ENCODE peak calls at places on chromosomes 13 and 19, in five cellular contexts. One of them, this sample, is unnamed.

GRCh38 chr13:49357694-49358093 is 86.2 kb downstream of the CAB39L start:
- DNase-seq in HCT116: no peak
- DNase-seq in neural progenitor cell: no peak
- DNase-seq in PC-9: no peak
- DNase-seq in heart right ventricle: no peak
- DNase-seq in this sample: no peak

GRCh38 chr19:45468159-45468651 is 409 bp downstream of the FOSB start:
- DNase-seq in PC-9: no peak
- DNase-seq in neural progenitor cell: peak
- DNase-seq in heart right ventricle: no peak
- DNase-seq in HCT116: no peak
- DNase-seq in this sample: no peak

GRCh38 chr19:2476451-2477140 is 669 bp downstream of the GADD45B start:
- DNase-seq in HCT116: no peak
- DNase-seq in neural progenitor cell: peak
- DNase-seq in PC-9: peak
- DNase-seq in heart right ventricle: peak
- DNase-seq in this sample: no peak

GRCh38 chr19:15015946-15016542 is 33.2 kb upstream of the CASP14 start:
- DNase-seq in PC-9: peak
- DNase-seq in neural progenitor cell: peak
- DNase-seq in heart right ventricle: no peak
- DNase-seq in HCT116: no peak
- DNase-seq in this sample: no peak

GRCh38 chr13:83372786-83373185 is 509.5 kb downstream of the SLITRK1 start:
- DNase-seq in HCT116: no peak
- DNase-seq in neural progenitor cell: no peak
- DNase-seq in PC-9: no peak
- DNase-seq in heart right ventricle: no peak
- DNase-seq in this sample: no peak

GRCh38 chr13:36130542-36131214 is 504 bp downstream of the DCLK1 start:
- DNase-seq in HCT116: no peak
- DNase-seq in heart right ventricle: peak
- DNase-seq in neural progenitor cell: peak
- DNase-seq in PC-9: no peak
- DNase-seq in this sample: no peak

GRCh38 chr13:59437902-59438301 is 725.8 kb downstream of the DIAPH3 start:
- DNase-seq in PC-9: no peak
- DNase-seq in HCT116: no peak
- DNase-seq in neural progenitor cell: no peak
- DNase-seq in heart right ventricle: no peak
- DNase-seq in this sample: no peak

GRCh38 chr13:110902370-110902769 is 12.5 kb downstream of the ANKRD10 start:
- DNase-seq in HCT116: no peak
- DNase-seq in PC-9: no peak
- DNase-seq in heart right ventricle: no peak
- DNase-seq in neural progenitor cell: no peak
- DNase-seq in this sample: no peak

GRCh38 chr19:51365211-51366049 is 758 bp downstream of the ETFB start:
- DNase-seq in PC-9: peak
- DNase-seq in neural progenitor cell: no peak
- DNase-seq in HCT116: no peak
- DNase-seq in heart right ventricle: no peak
- DNase-seq in this sample: no peak

GRCh38 chr13:22871248-22871647 is 309.5 kb upstream of the SGCG start:
- DNase-seq in neural progenitor cell: no peak
- DNase-seq in PC-9: no peak
- DNase-seq in heart right ventricle: no peak
- DNase-seq in HCT116: no peak
- DNase-seq in this sample: no peak

GRCh38 chr19:45716314-45717130 is 14.2 kb downstream of the FBXO46 start:
- DNase-seq in PC-9: peak
- DNase-seq in HCT116: no peak
- DNase-seq in heart right ventricle: no peak
- DNase-seq in neural progenitor cell: peak
- DNase-seq in this sample: no peak

GRCh38 chr19:39752390-39752789 is 14.6 kb upstream of the CLC start:
- DNase-seq in heart right ventricle: no peak
- DNase-seq in PC-9: no peak
- DNase-seq in HCT116: no peak
- DNase-seq in neural progenitor cell: no peak
- DNase-seq in this sample: no peak

GRCh38 chr19:34149873-34150272 is 22.4 kb upstream of the LSM14A start:
- DNase-seq in PC-9: no peak
- DNase-seq in heart right ventricle: no peak
- DNase-seq in HCT116: no peak
- DNase-seq in neural progenitor cell: no peak
- DNase-seq in this sample: no peak

GRCh38 chr19:32287811-32288227 is 57.6 kb upstream of the ZNF507 start:
- DNase-seq in PC-9: no peak
- DNase-seq in heart right ventricle: peak
- DNase-seq in HCT116: peak
- DNase-seq in neural progenitor cell: peak
- DNase-seq in this sample: no peak

GRCh38 chr13:74056829-74057564 is 77.2 kb downstream of the KLF12 start:
- DNase-seq in heart right ventricle: peak
- DNase-seq in HCT116: no peak
- DNase-seq in PC-9: no peak
- DNase-seq in neural progenitor cell: peak
- DNase-seq in this sample: no peak

GRCh38 chr19:31312629-31313244 is 36.5 kb downstream of the TSHZ3 start:
- DNase-seq in heart right ventricle: no peak
- DNase-seq in HCT116: no peak
- DNase-seq in neural progenitor cell: no peak
- DNase-seq in PC-9: no peak
- DNase-seq in this sample: no peak

GRCh38 chr13:109196896-109197295 is 567.5 kb downstream of the MYO16 start:
- DNase-seq in HCT116: peak
- DNase-seq in neural progenitor cell: peak
- DNase-seq in PC-9: no peak
- DNase-seq in heart right ventricle: no peak
- DNase-seq in this sample: no peak

GRCh38 chr19:3292958-3293529 is 68.6 kb downstream of the CELF5 start:
- DNase-seq in neural progenitor cell: no peak
- DNase-seq in heart right ventricle: no peak
- DNase-seq in PC-9: no peak
- DNase-seq in HCT116: no peak
- DNase-seq in this sample: no peak

GRCh38 chr13:40508112-40508511 is 158.3 kb downstream of the FOXO1 start:
- DNase-seq in neural progenitor cell: no peak
- DNase-seq in heart right ventricle: no peak
- DNase-seq in PC-9: no peak
- DNase-seq in HCT116: no peak
- DNase-seq in this sample: no peak

GRCh38 chr19:31070676-31071075 is 278.6 kb downstream of the TSHZ3 start:
- DNase-seq in heart right ventricle: no peak
- DNase-seq in HCT116: no peak
- DNase-seq in PC-9: no peak
- DNase-seq in neural progenitor cell: no peak
- DNase-seq in this sample: no peak

GRCh38 chr13:43959291-43959690 is 79.6 kb downstream of the LACC1 start:
- DNase-seq in neural progenitor cell: no peak
- DNase-seq in PC-9: peak
- DNase-seq in HCT116: no peak
- DNase-seq in heart right ventricle: no peak
- DNase-seq in this sample: no peak

GRCh38 chr13:108315955-108316354 is 46.4 kb downstream of the TNFSF13B start:
- DNase-seq in PC-9: no peak
- DNase-seq in neural progenitor cell: no peak
- DNase-seq in heart right ventricle: no peak
- DNase-seq in HCT116: no peak
- DNase-seq in this sample: no peak

GRCh38 chr13:98199480-98199879 is 22.4 kb upstream of the RNF113B start:
- DNase-seq in heart right ventricle: no peak
- DNase-seq in PC-9: no peak
- DNase-seq in neural progenitor cell: no peak
- DNase-seq in HCT116: no peak
- DNase-seq in this sample: no peak

GRCh38 chr13:43905435-43906031 is 25.8 kb downstream of the LACC1 start:
- DNase-seq in HCT116: peak
- DNase-seq in neural progenitor cell: peak
- DNase-seq in PC-9: peak
- DNase-seq in heart right ventricle: no peak
- DNase-seq in this sample: no peak

GRCh38 chr19:29542327-29542726 is 16.5 kb downstream of the VSTM2B start:
- DNase-seq in neural progenitor cell: no peak
- DNase-seq in PC-9: no peak
- DNase-seq in heart right ventricle: no peak
- DNase-seq in HCT116: no peak
- DNase-seq in this sample: no peak

GRCh38 chr19:13014101-13014920 is 19.0 kb downstream of the NFIX start:
- DNase-seq in HCT116: no peak
- DNase-seq in PC-9: no peak
- DNase-seq in neural progenitor cell: peak
- DNase-seq in heart right ventricle: no peak
- DNase-seq in this sample: no peak

GRCh38 chr19:47511681-47512080 is 3.2 kb downstream of the NAPA start:
- DNase-seq in PC-9: no peak
- DNase-seq in heart right ventricle: no peak
- DNase-seq in neural progenitor cell: no peak
- DNase-seq in HCT116: no peak
- DNase-seq in this sample: no peak

GRCh38 chr19:47514151-47514868 is 553 bp downstream of the NAPA start:
- DNase-seq in neural progenitor cell: peak
- DNase-seq in PC-9: no peak
- DNase-seq in HCT116: no peak
- DNase-seq in heart right ventricle: no peak
- DNase-seq in this sample: no peak

GRCh38 chr19:47512183-47512947 is 2.5 kb downstream of the NAPA start:
- DNase-seq in PC-9: no peak
- DNase-seq in heart right ventricle: no peak
- DNase-seq in HCT116: no peak
- DNase-seq in neural progenitor cell: no peak
- DNase-seq in this sample: no peak

GRCh38 chr19:47511128-47511517 is 3.7 kb downstream of the NAPA start:
- DNase-seq in HCT116: no peak
- DNase-seq in heart right ventricle: peak
- DNase-seq in PC-9: no peak
- DNase-seq in neural progenitor cell: no peak
- DNase-seq in this sample: no peak

GRCh38 chr19:47512948-47513319 is 1.9 kb downstream of the NAPA start:
- DNase-seq in neural progenitor cell: no peak
- DNase-seq in HCT116: no peak
- DNase-seq in heart right ventricle: no peak
- DNase-seq in PC-9: no peak
- DNase-seq in this sample: no peak
- H3K27ac ChIP-seq in neural progenitor cell: no peak
- H3K27ac ChIP-seq in HCT116: no peak
- H3K27ac ChIP-seq in heart right ventricle: no peak
- H3K27ac ChIP-seq in PC-9: no peak
- H3K27ac ChIP-seq in this sample: peak

DNA sequence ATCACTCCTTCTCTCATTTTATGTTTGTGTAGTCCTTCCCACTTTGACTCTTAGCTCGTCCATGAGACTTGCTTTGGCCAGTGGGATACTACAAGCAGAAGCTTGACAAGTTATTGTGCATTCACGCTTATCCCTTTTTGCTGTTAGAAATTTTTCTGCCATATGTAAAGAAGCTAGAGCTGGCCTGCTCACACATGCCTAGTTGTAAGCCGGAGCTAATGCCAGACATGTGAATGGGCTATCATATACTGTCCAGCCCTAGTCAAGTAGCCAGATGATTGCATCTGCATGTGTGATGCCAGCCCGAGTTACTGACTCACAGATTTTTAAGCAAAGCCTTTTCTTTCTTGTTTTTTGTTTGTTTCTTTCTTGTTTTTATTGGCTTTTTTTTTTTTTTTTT is 460.7 kb downstream of the TDRD3 start:
- DNase-seq in PC-9: no peak
- DNase-seq in heart right ventricle: no peak
- DNase-seq in HCT116: no peak
- DNase-seq in neural progenitor cell: no peak
- DNase-seq in this sample: no peak
- H3K27ac ChIP-seq in PC-9: no peak
- H3K27ac ChIP-seq in heart right ventricle: no peak
- H3K27ac ChIP-seq in HCT116: no peak
- H3K27ac ChIP-seq in neural progenitor cell: no peak
- H3K27ac ChIP-seq in this sample: no peak

GRCh38 chr19:49556412-49557398 is 23.7 kb downstream of the NOSIP start:
- DNase-seq in heart right ventricle: no peak
- DNase-seq in HCT116: no peak
- DNase-seq in neural progenitor cell: peak
- DNase-seq in PC-9: no peak
- DNase-seq in this sample: no peak

GRCh38 chr19:49553451-49554271 is 25.9 kb downstream of the RCN3 start:
- DNase-seq in HCT116: no peak
- DNase-seq in PC-9: no peak
- DNase-seq in heart right ventricle: no peak
- DNase-seq in neural progenitor cell: no peak
- DNase-seq in this sample: peak

GRCh38 chr19:49555600-49556411 is 24.6 kb downstream of the NOSIP start:
- DNase-seq in heart right ventricle: peak
- DNase-seq in PC-9: no peak
- DNase-seq in HCT116: peak
- DNase-seq in neural progenitor cell: peak
- DNase-seq in this sample: no peak

GRCh38 chr19:49552749-49553148 is 24.9 kb downstream of the RCN3 start:
- DNase-seq in neural progenitor cell: no peak
- DNase-seq in HCT116: no peak
- DNase-seq in PC-9: no peak
- DNase-seq in heart right ventricle: no peak
- DNase-seq in this sample: no peak

GRCh38 chr19:49554701-49555181 is 25.6 kb downstream of the NOSIP start:
- DNase-seq in neural progenitor cell: no peak
- DNase-seq in heart right ventricle: peak
- DNase-seq in PC-9: no peak
- DNase-seq in HCT116: no peak
- DNase-seq in this sample: no peak
- H3K27ac ChIP-seq in neural progenitor cell: no peak
- H3K27ac ChIP-seq in heart right ventricle: peak
- H3K27ac ChIP-seq in PC-9: no peak
- H3K27ac ChIP-seq in HCT116: no peak
- H3K27ac ChIP-seq in this sample: peak

GRCh38 chr13:91725646-91726045 is 327.2 kb downstream of the GPC5 start:
- DNase-seq in PC-9: no peak
- DNase-seq in HCT116: no peak
- DNase-seq in neural progenitor cell: no peak
- DNase-seq in heart right ventricle: no peak
- DNase-seq in this sample: no peak

GRCh38 chr13:91722267-91722884 is 324.0 kb downstream of the GPC5 start:
- DNase-seq in neural progenitor cell: peak
- DNase-seq in PC-9: no peak
- DNase-seq in heart right ventricle: no peak
- DNase-seq in HCT116: no peak
- DNase-seq in this sample: no peak

GRCh38 chr13:91721413-91721812 is 323.0 kb downstream of the GPC5 start:
- DNase-seq in neural progenitor cell: no peak
- DNase-seq in HCT116: no peak
- DNase-seq in PC-9: no peak
- DNase-seq in heart right ventricle: no peak
- DNase-seq in this sample: no peak

GRCh38 chr13:91726666-91727065 is 328.2 kb downstream of the GPC5 start:
- DNase-seq in HCT116: no peak
- DNase-seq in heart right ventricle: no peak
- DNase-seq in neural progenitor cell: no peak
- DNase-seq in PC-9: no peak
- DNase-seq in this sample: no peak

GRCh38 chr13:91724591-91724990 is 326.2 kb downstream of the GPC5 start:
- DNase-seq in heart right ventricle: no peak
- DNase-seq in HCT116: no peak
- DNase-seq in PC-9: no peak
- DNase-seq in neural progenitor cell: no peak
- DNase-seq in this sample: no peak
- H3K27ac ChIP-seq in heart right ventricle: no peak
- H3K27ac ChIP-seq in HCT116: no peak
- H3K27ac ChIP-seq in PC-9: no peak
- H3K27ac ChIP-seq in neural progenitor cell: no peak
- H3K27ac ChIP-seq in this sample: no peak